ENCODE peak calls at places on chromosome 17, in nine cellular contexts. One of them, this sample, is unnamed.

GRCh38 chr17:65684631-65685030 is 123.2 kb upstream of the AXIN2 start:
- DNase-seq in stimulated activated CD8-positive, alpha-beta memory T cell treated with anti-CD3 and anti-CD28 coated beads, Interleukin-4, amount 100 ng/mL, for 1 hour: no peak
- DNase-seq in ELR: peak
- DNase-seq in NCI-H82: no peak
- DNase-seq in neuronal stem cell: no peak
- DNase-seq in ovary: no peak
- DNase-seq in iris pigment epithelial cell: peak
- DNase-seq in non-pigmented ciliary epithelial cell: no peak
- DNase-seq in skeletal muscle cell: no peak
- DNase-seq in this sample: no peak

GRCh38 chr17:45222994-45223540 is 1.4 kb downstream of the FMNL1 start:
- DNase-seq in ovary: no peak
- DNase-seq in ELR: no peak
- DNase-seq in neuronal stem cell: no peak
- DNase-seq in skeletal muscle cell: no peak
- DNase-seq in non-pigmented ciliary epithelial cell: no peak
- DNase-seq in NCI-H82: peak
- DNase-seq in stimulated activated CD8-positive, alpha-beta memory T cell treated with anti-CD3 and anti-CD28 coated beads, Interleukin-4, amount 100 ng/mL, for 1 hour: no peak
- DNase-seq in iris pigment epithelial cell: no peak
- DNase-seq in this sample: no peak

GRCh38 chr17:81528384-81528650 is 140 bp downstream of the FSCN2 start:
- DNase-seq in ovary: no peak
- DNase-seq in ELR: no peak
- DNase-seq in NCI-H82: no peak
- DNase-seq in stimulated activated CD8-positive, alpha-beta memory T cell treated with anti-CD3 and anti-CD28 coated beads, Interleukin-4, amount 100 ng/mL, for 1 hour: no peak
- DNase-seq in skeletal muscle cell: no peak
- DNase-seq in iris pigment epithelial cell: no peak
- DNase-seq in non-pigmented ciliary epithelial cell: no peak
- DNase-seq in neuronal stem cell: no peak
- DNase-seq in this sample: no peak

GRCh38 chr17:41650794-41651624 is 26.6 kb upstream of the KRT17 start:
- DNase-seq in non-pigmented ciliary epithelial cell: no peak
- DNase-seq in ovary: no peak
- DNase-seq in skeletal muscle cell: no peak
- DNase-seq in neuronal stem cell: no peak
- DNase-seq in stimulated activated CD8-positive, alpha-beta memory T cell treated with anti-CD3 and anti-CD28 coated beads, Interleukin-4, amount 100 ng/mL, for 1 hour: no peak
- DNase-seq in iris pigment epithelial cell: no peak
- DNase-seq in NCI-H82: no peak
- DNase-seq in ELR: no peak
- DNase-seq in this sample: no peak

GRCh38 chr17:4840893-4841242 is 7.7 kb downstream of the MINK1 start:
- DNase-seq in non-pigmented ciliary epithelial cell: no peak
- DNase-seq in skeletal muscle cell: no peak
- DNase-seq in stimulated activated CD8-positive, alpha-beta memory T cell treated with anti-CD3 and anti-CD28 coated beads, Interleukin-4, amount 100 ng/mL, for 1 hour: no peak
- DNase-seq in ELR: no peak
- DNase-seq in NCI-H82: no peak
- DNase-seq in ovary: no peak
- DNase-seq in neuronal stem cell: no peak
- DNase-seq in iris pigment epithelial cell: no peak
- DNase-seq in this sample: no peak

GRCh38 chr17:28398280-28398981 is 7.6 kb downstream of the SLC46A1 start:
- DNase-seq in ELR: peak
- DNase-seq in NCI-H82: no peak
- DNase-seq in ovary: no peak
- DNase-seq in skeletal muscle cell: no peak
- DNase-seq in iris pigment epithelial cell: no peak
- DNase-seq in stimulated activated CD8-positive, alpha-beta memory T cell treated with anti-CD3 and anti-CD28 coated beads, Interleukin-4, amount 100 ng/mL, for 1 hour: no peak
- DNase-seq in neuronal stem cell: no peak
- DNase-seq in non-pigmented ciliary epithelial cell: no peak
- DNase-seq in this sample: no peak

GRCh38 chr17:82267575-82268379 is 5.7 kb downstream of the CSNK1D start:
- DNase-seq in ovary: peak
- DNase-seq in neuronal stem cell: no peak
- DNase-seq in stimulated activated CD8-positive, alpha-beta memory T cell treated with anti-CD3 and anti-CD28 coated beads, Interleukin-4, amount 100 ng/mL, for 1 hour: peak
- DNase-seq in ELR: peak
- DNase-seq in non-pigmented ciliary epithelial cell: peak
- DNase-seq in NCI-H82: no peak
- DNase-seq in skeletal muscle cell: peak
- DNase-seq in iris pigment epithelial cell: peak
- DNase-seq in this sample: peak

GRCh38 chr17:2034806-2035548 is 5.0 kb downstream of the DPH1 start:
- DNase-seq in non-pigmented ciliary epithelial cell: no peak
- DNase-seq in stimulated activated CD8-positive, alpha-beta memory T cell treated with anti-CD3 and anti-CD28 coated beads, Interleukin-4, amount 100 ng/mL, for 1 hour: no peak
- DNase-seq in NCI-H82: peak
- DNase-seq in neuronal stem cell: no peak
- DNase-seq in ELR: peak
- DNase-seq in ovary: no peak
- DNase-seq in iris pigment epithelial cell: peak
- DNase-seq in skeletal muscle cell: peak
- DNase-seq in this sample: no peak